ENCODE peak calls at places on chromosomes 5 and 9, in eight cellular contexts. One of them, this sample, is unnamed.

GRCh38 chr5:61319388-61320146 is 12.5 kb upstream of the ZSWIM6 start:
- DNase-seq in cardiac muscle cell: peak; percentile 52
- DNase-seq in GM12865: peak; percentile 94
- DNase-seq in heart right ventricle: no peak
- DNase-seq in heart left ventricle: no peak
- DNase-seq in psoas muscle: no peak
- DNase-seq in fibroblast of mammary gland: no peak
- DNase-seq in AG10803: no peak
- DNase-seq in this sample: peak; percentile 49

GRCh38 chr5:66882592-66883227 is 286.5 kb downstream of the MAST4 start:
- DNase-seq in AG10803: no peak
- DNase-seq in cardiac muscle cell: peak; percentile 60
- DNase-seq in heart left ventricle: no peak
- DNase-seq in fibroblast of mammary gland: peak; percentile 62
- DNase-seq in psoas muscle: no peak
- DNase-seq in GM12865: peak; percentile 2
- DNase-seq in heart right ventricle: no peak
- DNase-seq in this sample: peak; percentile 80

GRCh38 chr5:14588758-14589543 is 7.4 kb downstream of the OTULINL start:
- DNase-seq in GM12865: no peak
- DNase-seq in AG10803: no peak
- DNase-seq in fibroblast of mammary gland: no peak
- DNase-seq in cardiac muscle cell: no peak
- DNase-seq in heart right ventricle: no peak
- DNase-seq in psoas muscle: no peak
- DNase-seq in heart left ventricle: no peak
- DNase-seq in this sample: no peak

GRCh38 chr5:369151-369939 is 47.8 kb downstream of the AHRR start:
- DNase-seq in psoas muscle: no peak
- DNase-seq in heart right ventricle: no peak
- DNase-seq in AG10803: no peak
- DNase-seq in cardiac muscle cell: no peak
- DNase-seq in GM12865: peak; percentile 67
- DNase-seq in heart left ventricle: peak; percentile 17
- DNase-seq in fibroblast of mammary gland: no peak
- DNase-seq in this sample: no peak

GRCh38 chr9:135516132-135516860 is 4.9 kb upstream of the LCN1 start:
- DNase-seq in fibroblast of mammary gland: no peak
- DNase-seq in GM12865: no peak
- DNase-seq in heart right ventricle: no peak
- DNase-seq in cardiac muscle cell: no peak
- DNase-seq in heart left ventricle: peak; percentile 45
- DNase-seq in AG10803: no peak
- DNase-seq in psoas muscle: no peak
- DNase-seq in this sample: no peak

GRCh38 chr9:126806336-126806735 is 1.5 kb downstream of the ZBTB43 start:
- DNase-seq in heart left ventricle: no peak
- DNase-seq in AG10803: peak; percentile 61
- DNase-seq in GM12865: no peak
- DNase-seq in heart right ventricle: no peak
- DNase-seq in fibroblast of mammary gland: peak; percentile 75
- DNase-seq in cardiac muscle cell: peak; percentile 65
- DNase-seq in psoas muscle: no peak
- DNase-seq in this sample: peak; percentile 55

GRCh38 chr9:127938298-127938690 is 640 bp upstream of the DPM2 start:
- DNase-seq in GM12865: no peak
- DNase-seq in cardiac muscle cell: peak; percentile 55
- DNase-seq in fibroblast of mammary gland: no peak
- DNase-seq in heart left ventricle: no peak
- DNase-seq in AG10803: no peak
- DNase-seq in psoas muscle: no peak
- DNase-seq in heart right ventricle: peak; percentile 31
- DNase-seq in this sample: no peak

GRCh38 chr9:123036886-123037540 is 3.5 kb downstream of the GPR21 start:
- DNase-seq in heart right ventricle: no peak
- DNase-seq in cardiac muscle cell: no peak
- DNase-seq in fibroblast of mammary gland: no peak
- DNase-seq in GM12865: no peak
- DNase-seq in heart left ventricle: no peak
- DNase-seq in psoas muscle: no peak
- DNase-seq in AG10803: no peak
- DNase-seq in this sample: no peak

GRCh38 chr9:88628811-88629210 is 93.8 kb downstream of the NXNL2 start:
- DNase-seq in heart left ventricle: no peak
- DNase-seq in psoas muscle: no peak
- DNase-seq in heart right ventricle: no peak
- DNase-seq in AG10803: peak; percentile 67
- DNase-seq in cardiac muscle cell: no peak
- DNase-seq in GM12865: no peak
- DNase-seq in fibroblast of mammary gland: peak; percentile 17
- DNase-seq in this sample: no peak

GRCh38 chr9:114349713-114350480 is 20.2 kb downstream of the ORM2 start:
- DNase-seq in GM12865: no peak
- DNase-seq in AG10803: no peak
- DNase-seq in heart right ventricle: no peak
- DNase-seq in cardiac muscle cell: no peak
- DNase-seq in heart left ventricle: no peak
- DNase-seq in fibroblast of mammary gland: no peak
- DNase-seq in psoas muscle: no peak
- DNase-seq in this sample: no peak

GRCh38 chr9:114348906-114349482 is 19.3 kb downstream of the ORM2 start:
- DNase-seq in AG10803: peak; percentile 98
- DNase-seq in heart left ventricle: no peak
- DNase-seq in GM12865: peak; percentile 89
- DNase-seq in fibroblast of mammary gland: peak; percentile 97
- DNase-seq in psoas muscle: peak; percentile 65
- DNase-seq in cardiac muscle cell: peak; percentile 98
- DNase-seq in heart right ventricle: peak; percentile 41
- DNase-seq in this sample: peak; percentile 97

GRCh38 chr9:114346146-114346545 is 16.5 kb downstream of the ORM2 start:
- DNase-seq in heart right ventricle: no peak
- DNase-seq in fibroblast of mammary gland: no peak
- DNase-seq in GM12865: no peak
- DNase-seq in psoas muscle: no peak
- DNase-seq in AG10803: no peak
- DNase-seq in cardiac muscle cell: no peak
- DNase-seq in heart left ventricle: no peak
- DNase-seq in this sample: no peak

GRCh38 chr9:114347675-114348074 is 18.0 kb downstream of the ORM2 start:
- DNase-seq in fibroblast of mammary gland: no peak
- DNase-seq in cardiac muscle cell: no peak
- DNase-seq in heart right ventricle: no peak
- DNase-seq in heart left ventricle: no peak
- DNase-seq in AG10803: no peak
- DNase-seq in GM12865: no peak
- DNase-seq in psoas muscle: no peak
- DNase-seq in this sample: no peak

GRCh38 chr9:114348261-114348905 is 18.7 kb downstream of the ORM2 start:
- DNase-seq in cardiac muscle cell: no peak
- DNase-seq in GM12865: no peak
- DNase-seq in heart left ventricle: no peak
- DNase-seq in fibroblast of mammary gland: no peak
- DNase-seq in heart right ventricle: no peak
- DNase-seq in psoas muscle: no peak
- DNase-seq in AG10803: no peak
- DNase-seq in this sample: no peak
- H3K4me3 ChIP-seq in cardiac muscle cell: no peak overlapping the region
- H3K4me3 ChIP-seq in GM12865: no peak overlapping the region
- H3K4me3 ChIP-seq in heart left ventricle: no peak overlapping the region
- H3K4me3 ChIP-seq in fibroblast of mammary gland: no peak overlapping the region
- H3K4me3 ChIP-seq in heart right ventricle: no peak overlapping the region
- H3K4me3 ChIP-seq in psoas muscle: no peak overlapping the region
- H3K4me3 ChIP-seq in AG10803: no peak overlapping the region
- H3K4me3 ChIP-seq in this sample: no peak overlapping the region

GRCh38 chr5:43010956-43011355 is 29.2 kb downstream of the ANXA2R start:
- DNase-seq in psoas muscle: no peak
- DNase-seq in heart right ventricle: no peak
- DNase-seq in cardiac muscle cell: no peak
- DNase-seq in heart left ventricle: no peak
- DNase-seq in AG10803: no peak
- DNase-seq in GM12865: no peak
- DNase-seq in fibroblast of mammary gland: peak; percentile 35
- DNase-seq in this sample: peak; percentile 40

GRCh38 chr5:43007246-43007910 is 32.7 kb downstream of the ANXA2R start:
- DNase-seq in heart right ventricle: peak; percentile 79
- DNase-seq in heart left ventricle: peak; percentile 89
- DNase-seq in cardiac muscle cell: peak; percentile 96
- DNase-seq in fibroblast of mammary gland: peak; percentile 91
- DNase-seq in GM12865: peak; percentile 87
- DNase-seq in AG10803: peak; percentile 92
- DNase-seq in psoas muscle: peak; percentile 84
- DNase-seq in this sample: peak; percentile 97

GRCh38 chr5:43008369-43009158 is 31.6 kb downstream of the ANXA2R start:
- DNase-seq in psoas muscle: peak; percentile 87
- DNase-seq in heart left ventricle: peak; percentile 93
- DNase-seq in AG10803: peak; percentile 94
- DNase-seq in cardiac muscle cell: peak; percentile 96
- DNase-seq in fibroblast of mammary gland: peak; percentile 95
- DNase-seq in GM12865: peak; percentile 97
- DNase-seq in heart right ventricle: peak; percentile 85
- DNase-seq in this sample: peak; percentile 95

GRCh38 chr5:43006411-43007202 is 33.5 kb downstream of the ANXA2R start:
- DNase-seq in psoas muscle: no peak
- DNase-seq in GM12865: no peak
- DNase-seq in heart right ventricle: no peak
- DNase-seq in heart left ventricle: no peak
- DNase-seq in cardiac muscle cell: peak; percentile 71
- DNase-seq in AG10803: peak; percentile 78
- DNase-seq in fibroblast of mammary gland: peak; percentile 38
- DNase-seq in this sample: peak; percentile 85

GRCh38 chr5:43007911-43008368 is 32.2 kb downstream of the ANXA2R start:
- DNase-seq in heart left ventricle: peak; percentile 86
- DNase-seq in heart right ventricle: peak; percentile 67
- DNase-seq in GM12865: peak; percentile 94
- DNase-seq in psoas muscle: peak; percentile 69
- DNase-seq in fibroblast of mammary gland: peak; percentile 76
- DNase-seq in cardiac muscle cell: peak; percentile 89
- DNase-seq in AG10803: peak; percentile 75
- DNase-seq in this sample: peak; percentile 82
- TF ChIP-seq CTCF in heart left ventricle: no peak
- TF ChIP-seq CTCF in heart right ventricle: no peak
- TF ChIP-seq CTCF in GM12865: no peak
- TF ChIP-seq CTCF in psoas muscle: no peak
- TF ChIP-seq CTCF in fibroblast of mammary gland: no peak
- TF ChIP-seq CTCF in cardiac muscle cell: no peak
- TF ChIP-seq CTCF in AG10803: peak; percentile 32
- TF ChIP-seq CTCF in this sample: peak; percentile 0

DNA sequence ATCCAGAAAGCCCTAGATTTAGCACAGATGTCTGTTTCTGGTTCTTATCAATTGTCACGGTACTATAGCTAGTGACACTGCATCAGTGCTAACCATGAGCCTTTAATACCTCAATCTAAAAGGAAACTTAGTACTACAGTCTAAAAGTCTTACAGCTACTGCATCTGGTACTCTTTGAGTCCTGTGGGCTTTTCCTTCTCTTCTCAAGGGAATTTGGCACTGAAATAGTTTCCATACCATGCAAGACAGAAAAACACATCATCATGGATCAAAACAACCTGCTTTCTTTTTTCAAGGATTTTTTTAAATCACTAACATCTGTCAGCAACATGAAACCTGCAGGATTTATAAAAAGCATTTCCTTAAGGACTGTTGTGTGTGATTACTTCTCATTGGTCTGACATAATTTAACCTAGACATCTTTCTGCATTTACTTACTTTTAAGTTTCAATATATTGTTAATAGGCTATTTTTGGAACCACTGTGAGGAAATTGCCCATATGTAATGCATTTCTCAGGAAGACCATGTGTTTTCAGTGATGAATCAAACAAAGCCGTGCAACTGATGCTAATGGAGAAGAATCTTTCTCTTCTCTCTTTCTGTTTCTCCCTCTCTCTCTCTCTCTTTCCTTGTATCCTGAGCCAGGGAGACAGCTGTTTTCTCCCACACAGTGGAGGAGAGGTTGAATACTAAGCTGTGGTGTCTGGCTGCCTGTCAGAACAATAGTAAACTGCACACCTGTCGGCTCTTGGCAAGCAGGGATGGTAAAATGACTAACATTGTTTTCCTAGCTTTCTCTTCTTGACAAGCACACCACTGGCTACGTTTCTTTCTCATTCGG is 273.4 kb downstream of the CSNK1G3 start:
- DNase-seq in fibroblast of mammary gland: peak; percentile 77
- DNase-seq in AG10803: peak; percentile 91
- DNase-seq in cardiac muscle cell: peak; percentile 50
- DNase-seq in psoas muscle: no peak
- DNase-seq in heart right ventricle: no peak
- DNase-seq in heart left ventricle: no peak
- DNase-seq in GM12865: no peak
- DNase-seq in this sample: peak; percentile 58
- H3K4me3 ChIP-seq in fibroblast of mammary gland: no peak overlapping the region
- H3K4me3 ChIP-seq in AG10803: peak overlapping the region; percentile 48
- H3K4me3 ChIP-seq in cardiac muscle cell: no peak overlapping the region
- H3K4me3 ChIP-seq in psoas muscle: peak overlapping the region; percentile 20
- H3K4me3 ChIP-seq in heart right ventricle: no peak overlapping the region
- H3K4me3 ChIP-seq in heart left ventricle: no peak overlapping the region
- H3K4me3 ChIP-seq in GM12865: no peak overlapping the region
- H3K4me3 ChIP-seq in this sample: no peak overlapping the region

GRCh38 chr5:124620743-124621142 is 125.7 kb downstream of the ZNF608 start:
- DNase-seq in cardiac muscle cell: no peak
- DNase-seq in GM12865: no peak
- DNase-seq in heart left ventricle: no peak
- DNase-seq in AG10803: no peak
- DNase-seq in psoas muscle: no peak
- DNase-seq in heart right ventricle: no peak
- DNase-seq in fibroblast of mammary gland: no peak
- DNase-seq in this sample: no peak

GRCh38 chr5:124614836-124615235 is 131.6 kb downstream of the ZNF608 start:
- DNase-seq in heart left ventricle: no peak
- DNase-seq in AG10803: no peak
- DNase-seq in fibroblast of mammary gland: no peak
- DNase-seq in psoas muscle: no peak
- DNase-seq in GM12865: no peak
- DNase-seq in heart right ventricle: no peak
- DNase-seq in cardiac muscle cell: no peak
- DNase-seq in this sample: no peak

GRCh38 chr5:124621279-124621678 is 125.2 kb downstream of the ZNF608 start:
- DNase-seq in AG10803: no peak
- DNase-seq in heart left ventricle: no peak
- DNase-seq in cardiac muscle cell: no peak
- DNase-seq in heart right ventricle: no peak
- DNase-seq in psoas muscle: no peak
- DNase-seq in fibroblast of mammary gland: no peak
- DNase-seq in GM12865: no peak
- DNase-seq in this sample: no peak

GRCh38 chr5:124619121-124619520 is 127.3 kb downstream of the ZNF608 start:
- DNase-seq in fibroblast of mammary gland: no peak
- DNase-seq in cardiac muscle cell: no peak
- DNase-seq in AG10803: no peak
- DNase-seq in heart left ventricle: no peak
- DNase-seq in heart right ventricle: no peak
- DNase-seq in GM12865: no peak
- DNase-seq in psoas muscle: no peak
- DNase-seq in this sample: no peak

DNA sequence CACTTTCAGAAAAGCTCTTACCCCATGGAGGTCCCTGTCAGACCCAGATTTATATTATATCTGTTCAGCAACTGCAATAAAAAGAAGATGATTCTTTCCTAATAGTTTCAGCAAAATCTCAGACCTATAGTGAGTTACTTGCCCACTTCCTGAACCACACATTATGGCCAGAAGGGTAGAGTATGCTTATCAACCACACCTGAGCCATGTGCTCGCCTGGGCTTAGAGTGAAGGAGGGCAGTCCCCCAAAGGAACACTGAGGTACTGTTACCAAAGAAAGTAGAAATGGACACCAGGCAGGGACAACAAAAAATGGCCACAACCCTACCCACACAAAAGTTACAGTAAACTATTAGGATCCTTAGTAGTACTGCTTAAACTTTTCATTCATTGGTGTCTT is 128.7 kb downstream of the ZNF608 start:
- DNase-seq in psoas muscle: no peak
- DNase-seq in heart right ventricle: no peak
- DNase-seq in GM12865: no peak
- DNase-seq in fibroblast of mammary gland: no peak
- DNase-seq in AG10803: no peak
- DNase-seq in heart left ventricle: no peak
- DNase-seq in cardiac muscle cell: no peak
- DNase-seq in this sample: no peak
- TF ChIP-seq CTCF in psoas muscle: no peak
- TF ChIP-seq CTCF in heart right ventricle: no peak
- TF ChIP-seq CTCF in GM12865: no peak
- TF ChIP-seq CTCF in fibroblast of mammary gland: no peak
- TF ChIP-seq CTCF in AG10803: no peak
- TF ChIP-seq CTCF in heart left ventricle: no peak
- TF ChIP-seq CTCF in cardiac muscle cell: no peak
- TF ChIP-seq CTCF in this sample: no peak

This sample was measured in fibroblast of pulmonary artery.